ENCODE peak calls at places on chromosomes 16 and 17, in six cellular contexts. One of them, this sample, is unnamed.

GRCh38 chr16:80968386-80969113 is 38.1 kb downstream of the CMC2 start:
- DNase-seq in H1: no peak
- DNase-seq in neuronal stem cell: no peak
- DNase-seq in IMR-90: peak; percentile 68
- DNase-seq in mesendoderm: no peak
- DNase-seq in mesenchymal stem cell: no peak
- DNase-seq in this sample: no peak

GRCh38 chr16:4283939-4284338 is 11.1 kb upstream of the TFAP4 start:
- DNase-seq in H1: no peak
- DNase-seq in neuronal stem cell: no peak
- DNase-seq in IMR-90: peak; percentile 70
- DNase-seq in mesendoderm: peak; percentile 81
- DNase-seq in mesenchymal stem cell: peak; percentile 32
- DNase-seq in this sample: peak; percentile 96

GRCh38 chr16:2236362-2237075 is at the start of gene DNASE1L2:
- DNase-seq in H1: no peak
- DNase-seq in neuronal stem cell: peak; percentile 43
- DNase-seq in IMR-90: no peak
- DNase-seq in mesendoderm: peak; percentile 56
- DNase-seq in mesenchymal stem cell: peak; percentile 41
- DNase-seq in this sample: no peak

GRCh38 chr16:60979119-60979518 is 1057.1 kb downstream of the CDH8 start:
- DNase-seq in H1: no peak
- DNase-seq in neuronal stem cell: no peak
- DNase-seq in IMR-90: no peak
- DNase-seq in mesendoderm: no peak
- DNase-seq in mesenchymal stem cell: no peak
- DNase-seq in this sample: no peak

GRCh38 chr16:67544329-67544841 is 15.8 kb downstream of the RIPOR1 start:
- DNase-seq in H1: no peak
- DNase-seq in neuronal stem cell: no peak
- DNase-seq in IMR-90: no peak
- DNase-seq in mesendoderm: no peak
- DNase-seq in mesenchymal stem cell: no peak
- DNase-seq in this sample: no peak

GRCh38 chr17:76442341-76443338 is 10.3 kb downstream of the UBE2O start:
- DNase-seq in H1: no peak
- DNase-seq in neuronal stem cell: no peak
- DNase-seq in IMR-90: peak; percentile 66
- DNase-seq in mesendoderm: no peak
- DNase-seq in mesenchymal stem cell: peak; percentile 67
- DNase-seq in this sample: no peak

GRCh38 chr16:20903116-20903888 is 2.7 kb downstream of the LYRM1 start:
- DNase-seq in H1: no peak
- DNase-seq in neuronal stem cell: no peak
- DNase-seq in IMR-90: no peak
- DNase-seq in mesendoderm: no peak
- DNase-seq in mesenchymal stem cell: peak; percentile 43
- DNase-seq in this sample: no peak

GRCh38 chr16:85598141-85598540 is 15.0 kb upstream of the GSE1 start:
- DNase-seq in H1: no peak
- DNase-seq in neuronal stem cell: no peak
- DNase-seq in IMR-90: no peak
- DNase-seq in mesendoderm: no peak
- DNase-seq in mesenchymal stem cell: no peak
- DNase-seq in this sample: no peak

GRCh38 chr16:86532526-86532815 is 22.1 kb downstream of the FOXF1 start:
- DNase-seq in H1: no peak
- DNase-seq in neuronal stem cell: no peak
- DNase-seq in IMR-90: no peak
- DNase-seq in mesendoderm: no peak
- DNase-seq in mesenchymal stem cell: no peak
- DNase-seq in this sample: no peak

GRCh38 chr16:21057875-21058274 is 92.8 kb downstream of the DNAH3 start:
- DNase-seq in H1: no peak
- DNase-seq in neuronal stem cell: no peak
- DNase-seq in IMR-90: no peak
- DNase-seq in mesendoderm: no peak
- DNase-seq in mesenchymal stem cell: no peak
- DNase-seq in this sample: no peak

GRCh38 chr17:82320956-82321927 is 3.8 kb upstream of the CD7 start:
- DNase-seq in H1: no peak
- DNase-seq in neuronal stem cell: no peak
- DNase-seq in IMR-90: no peak
- DNase-seq in mesendoderm: peak; percentile 14
- DNase-seq in mesenchymal stem cell: peak; percentile 26
- DNase-seq in this sample: peak; percentile 53

GRCh38 chr17:2438823-2439222 is 38.0 kb upstream of the MNT start:
- DNase-seq in H1: no peak
- DNase-seq in neuronal stem cell: no peak
- DNase-seq in IMR-90: peak; percentile 88
- DNase-seq in mesendoderm: no peak
- DNase-seq in mesenchymal stem cell: peak; percentile 76
- DNase-seq in this sample: peak; percentile 22

GRCh38 chr16:48459167-48459566 is 74.0 kb upstream of the SIAH1 start:
- DNase-seq in H1: no peak
- DNase-seq in neuronal stem cell: no peak
- DNase-seq in IMR-90: no peak
- DNase-seq in mesendoderm: no peak
- DNase-seq in mesenchymal stem cell: no peak
- DNase-seq in this sample: no peak

GRCh38 chr16:72995151-72995881 is 52.6 kb downstream of the ZFHX3 start:
- DNase-seq in H1: peak; percentile 23
- DNase-seq in neuronal stem cell: peak; percentile 47
- DNase-seq in IMR-90: no peak
- DNase-seq in mesendoderm: peak; percentile 69
- DNase-seq in mesenchymal stem cell: peak; percentile 10
- DNase-seq in this sample: no peak

GRCh38 chr17:59810894-59811153 is 81.9 kb downstream of the TUBD1 start:
- DNase-seq in H1: no peak
- DNase-seq in neuronal stem cell: no peak
- DNase-seq in IMR-90: peak; percentile 45
- DNase-seq in mesendoderm: peak; percentile 10
- DNase-seq in mesenchymal stem cell: no peak
- DNase-seq in this sample: peak; percentile 68

DNA sequence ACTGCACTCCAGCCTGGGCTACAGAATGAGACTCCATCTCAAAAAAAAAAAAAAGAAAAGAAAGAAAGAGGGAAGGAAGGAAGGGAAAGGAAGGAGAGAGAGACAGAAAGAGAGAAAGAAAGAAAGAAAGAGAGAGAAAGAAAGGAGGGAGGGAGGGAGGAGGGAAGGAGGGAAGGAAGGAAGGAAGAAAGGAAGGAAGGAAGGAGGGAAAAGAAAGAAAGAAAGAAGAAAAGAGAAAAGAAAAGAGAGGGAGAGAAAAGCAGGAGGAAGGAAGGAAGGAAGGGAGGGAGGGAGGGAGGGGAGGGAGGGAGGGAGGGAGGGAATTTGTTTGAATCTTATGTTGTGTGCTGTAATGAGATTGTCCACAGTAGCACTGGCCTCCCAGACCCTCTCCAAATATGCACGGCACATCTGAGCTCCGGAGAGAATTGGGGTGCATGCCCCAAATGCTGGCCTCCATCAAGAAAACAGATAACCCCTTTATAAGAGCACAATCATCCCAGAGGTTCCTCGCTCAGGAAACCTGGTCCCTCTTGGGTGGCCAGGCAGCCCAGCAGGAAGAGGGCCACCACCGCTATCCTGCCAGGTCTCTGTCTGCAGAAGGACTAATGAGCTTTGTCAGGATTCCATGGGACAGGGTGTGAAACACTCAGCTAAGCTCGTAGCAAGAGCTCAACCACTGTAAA is 8.8 kb upstream of the EIF1 start:
- DNase-seq in H1: no peak
- DNase-seq in neuronal stem cell: no peak
- DNase-seq in IMR-90: no peak
- DNase-seq in mesendoderm: no peak
- DNase-seq in mesenchymal stem cell: no peak
- DNase-seq in this sample: no peak
- H3K4me3 ChIP-seq in H1: no peak overlapping the region
- H3K4me3 ChIP-seq in neuronal stem cell: no peak overlapping the region
- H3K4me3 ChIP-seq in IMR-90: no peak overlapping the region
- H3K4me3 ChIP-seq in mesendoderm: no peak overlapping the region
- H3K4me3 ChIP-seq in mesenchymal stem cell: no peak overlapping the region
- H3K4me3 ChIP-seq in this sample: no peak overlapping the region

GRCh38 chr17:72530409-72530808 is 409.6 kb downstream of the SOX9 start:
- DNase-seq in H1: no peak
- DNase-seq in neuronal stem cell: no peak
- DNase-seq in IMR-90: no peak
- DNase-seq in mesendoderm: no peak
- DNase-seq in mesenchymal stem cell: no peak
- DNase-seq in this sample: no peak
- H2BK5ac ChIP-seq in H1: no peak overlapping the region
- H2BK5ac ChIP-seq in neuronal stem cell: no peak overlapping the region
- H2BK5ac ChIP-seq in IMR-90: no peak overlapping the region
- H2BK5ac ChIP-seq in mesendoderm: no peak overlapping the region
- H2BK5ac ChIP-seq in mesenchymal stem cell: no peak overlapping the region
- H2BK5ac ChIP-seq in this sample: no peak overlapping the region

GRCh38 chr16:57882797-57883196 is 80.5 kb upstream of the KIFC3 start:
- DNase-seq in H1: no peak
- DNase-seq in neuronal stem cell: no peak
- DNase-seq in IMR-90: peak; percentile 31
- DNase-seq in mesendoderm: peak; percentile 95
- DNase-seq in mesenchymal stem cell: no peak
- DNase-seq in this sample: no peak

GRCh38 chr16:57882206-57882605 is 79.9 kb upstream of the KIFC3 start:
- DNase-seq in H1: no peak
- DNase-seq in neuronal stem cell: no peak
- DNase-seq in IMR-90: no peak
- DNase-seq in mesendoderm: no peak
- DNase-seq in mesenchymal stem cell: no peak
- DNase-seq in this sample: no peak

GRCh38 chr16:57883480-57883879 is 81.2 kb upstream of the KIFC3 start:
- DNase-seq in H1: no peak
- DNase-seq in neuronal stem cell: no peak
- DNase-seq in IMR-90: no peak
- DNase-seq in mesendoderm: no peak
- DNase-seq in mesenchymal stem cell: no peak
- DNase-seq in this sample: no peak

GRCh38 chr16:57884655-57885133 is 82.4 kb upstream of the KIFC3 start:
- DNase-seq in H1: no peak
- DNase-seq in neuronal stem cell: no peak
- DNase-seq in IMR-90: no peak
- DNase-seq in mesendoderm: peak; percentile 78
- DNase-seq in mesenchymal stem cell: no peak
- DNase-seq in this sample: no peak

DNA sequence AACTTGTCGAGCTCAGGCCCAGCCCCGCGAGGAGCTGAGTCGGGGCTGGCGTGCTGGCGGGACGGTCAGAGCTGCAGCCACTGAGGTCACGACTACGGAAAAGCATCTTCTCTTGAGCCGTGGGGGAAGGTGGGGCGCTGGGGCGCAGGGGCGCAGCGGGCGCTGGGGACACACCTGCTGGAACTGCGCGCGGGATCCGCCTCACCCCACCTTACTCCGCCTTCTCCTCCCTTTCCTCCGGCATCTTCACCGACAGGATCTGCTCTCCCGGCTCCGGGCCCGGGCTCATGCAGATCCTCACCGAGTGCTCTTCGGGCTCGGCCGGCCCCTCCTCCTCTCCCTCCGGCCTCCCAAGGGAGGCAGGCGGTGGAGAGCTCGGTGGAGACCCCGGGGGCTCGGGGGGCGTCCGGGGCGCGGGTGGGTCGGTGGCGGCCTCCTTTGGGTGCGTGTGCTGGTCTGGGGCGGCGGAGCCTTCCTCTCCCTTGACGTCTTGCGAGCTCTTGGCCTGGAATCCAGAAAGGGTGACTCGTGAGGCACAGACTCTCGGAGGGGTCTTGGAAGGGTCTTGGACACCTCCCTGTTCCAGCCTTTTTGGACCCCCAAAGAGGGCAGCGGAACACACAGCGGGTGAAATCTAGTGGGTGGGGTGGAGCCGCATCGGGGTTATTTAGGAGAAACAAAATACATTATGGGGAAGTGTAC is 81.8 kb upstream of the KIFC3 start:
- DNase-seq in H1: no peak
- DNase-seq in neuronal stem cell: no peak
- DNase-seq in IMR-90: no peak
- DNase-seq in mesendoderm: no peak
- DNase-seq in mesenchymal stem cell: no peak
- DNase-seq in this sample: no peak
- H3K4me3 ChIP-seq in H1: no peak overlapping the region
- H3K4me3 ChIP-seq in neuronal stem cell: peak overlapping the region; percentile 30
- H3K4me3 ChIP-seq in IMR-90: no peak overlapping the region
- H3K4me3 ChIP-seq in mesendoderm: no peak overlapping the region
- H3K4me3 ChIP-seq in mesenchymal stem cell: no peak overlapping the region
- H3K4me3 ChIP-seq in this sample: no peak overlapping the region

GRCh38 chr17:8803531-8804416 is 4.6 kb upstream of the MFSD6L start:
- DNase-seq in H1: no peak
- DNase-seq in neuronal stem cell: no peak
- DNase-seq in IMR-90: no peak
- DNase-seq in mesendoderm: peak; percentile 66
- DNase-seq in mesenchymal stem cell: no peak
- DNase-seq in this sample: no peak
- H2BK5ac ChIP-seq in H1: peak overlapping the region; percentile 19
- H2BK5ac ChIP-seq in neuronal stem cell: no peak overlapping the region
- H2BK5ac ChIP-seq in IMR-90: no peak overlapping the region
- H2BK5ac ChIP-seq in mesendoderm: no peak overlapping the region
- H2BK5ac ChIP-seq in mesenchymal stem cell: no peak overlapping the region
- H2BK5ac ChIP-seq in this sample: no peak overlapping the region

DNA sequence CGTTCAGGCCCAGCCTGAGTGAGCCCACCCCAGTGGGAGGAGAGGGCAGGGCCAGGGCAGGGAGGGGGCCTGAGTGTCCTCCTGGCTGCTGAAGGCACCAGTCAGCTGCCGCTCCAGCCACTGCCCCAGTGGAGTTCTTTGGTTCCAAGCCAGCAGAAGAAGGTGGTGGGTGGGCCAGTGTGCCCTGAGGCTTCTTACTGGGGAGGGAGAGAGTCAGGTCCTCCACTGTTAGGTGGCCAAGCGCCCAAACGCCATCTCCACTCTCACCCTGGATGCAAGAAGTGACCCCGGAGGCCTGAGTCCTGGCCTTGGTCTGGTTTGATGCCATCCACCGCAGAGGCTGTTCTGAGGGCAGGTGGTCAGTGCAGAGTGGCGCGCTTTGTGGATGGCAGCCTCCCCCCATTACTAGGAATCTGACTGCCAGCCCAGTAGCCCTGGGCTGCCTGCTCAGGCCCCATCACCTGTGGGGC is 2.2 kb downstream of the RNF213 start:
- DNase-seq in H1: no peak
- DNase-seq in neuronal stem cell: no peak
- DNase-seq in IMR-90: no peak
- DNase-seq in mesendoderm: no peak
- DNase-seq in mesenchymal stem cell: no peak
- DNase-seq in this sample: no peak
- H3K4me3 ChIP-seq in H1: no peak overlapping the region
- H3K4me3 ChIP-seq in neuronal stem cell: no peak overlapping the region
- H3K4me3 ChIP-seq in IMR-90: no peak overlapping the region
- H3K4me3 ChIP-seq in mesendoderm: no peak overlapping the region
- H3K4me3 ChIP-seq in mesenchymal stem cell: no peak overlapping the region
- H3K4me3 ChIP-seq in this sample: no peak overlapping the region

This sample was measured in trophoblast cell.